ENCODE peak calls at places on chromosomes 7 and 10, in six cellular contexts. One of them, this sample, is unnamed.

GRCh38 chr10:31664803-31665202 is 263.8 kb downstream of the ARHGAP12 start:
- DNase-seq in DND-41: no peak
- DNase-seq in endothelial cell of umbilical vein: no peak
- DNase-seq in MM.1S: no peak
- DNase-seq in astrocyte: no peak
- DNase-seq in GM23338: no peak
- DNase-seq in this sample: no peak

GRCh38 chr7:7978860-7979259 is 10.3 kb downstream of the GLCCI1 start:
- DNase-seq in MM.1S: no peak
- DNase-seq in GM23338: no peak
- DNase-seq in endothelial cell of umbilical vein: peak; percentile 13
- DNase-seq in astrocyte: no peak
- DNase-seq in DND-41: no peak
- DNase-seq in this sample: no peak

GRCh38 chr10:26438534-26439269 is 561 bp downstream of the APBB1IP start:
- DNase-seq in MM.1S: no peak
- DNase-seq in astrocyte: peak; percentile 15
- DNase-seq in endothelial cell of umbilical vein: no peak
- DNase-seq in DND-41: peak; percentile 70
- DNase-seq in GM23338: peak; percentile 61
- DNase-seq in this sample: peak; percentile 81

GRCh38 chr10:6211341-6212265 is 8.9 kb downstream of the PFKFB3 start:
- DNase-seq in DND-41: no peak
- DNase-seq in MM.1S: no peak
- DNase-seq in endothelial cell of umbilical vein: no peak
- DNase-seq in GM23338: peak; percentile 32
- DNase-seq in astrocyte: peak; percentile 52
- DNase-seq in this sample: peak; percentile 71

GRCh38 chr7:2644514-2645273 is 12.9 kb downstream of the TTYH3 start:
- DNase-seq in DND-41: no peak
- DNase-seq in endothelial cell of umbilical vein: no peak
- DNase-seq in GM23338: no peak
- DNase-seq in MM.1S: no peak
- DNase-seq in astrocyte: no peak
- DNase-seq in this sample: no peak

GRCh38 chr10:3213174-3213573 is 40.6 kb upstream of the PITRM1 start:
- DNase-seq in astrocyte: no peak
- DNase-seq in endothelial cell of umbilical vein: no peak
- DNase-seq in DND-41: no peak
- DNase-seq in GM23338: no peak
- DNase-seq in MM.1S: no peak
- DNase-seq in this sample: no peak

GRCh38 chr10:96683065-96683464 is 37.2 kb downstream of the PIK3AP1 start:
- DNase-seq in astrocyte: peak; percentile 91
- DNase-seq in endothelial cell of umbilical vein: no peak
- DNase-seq in DND-41: no peak
- DNase-seq in GM23338: no peak
- DNase-seq in MM.1S: no peak
- DNase-seq in this sample: no peak

GRCh38 chr10:60434418-60435046 is 44.9 kb upstream of the ANK3 start:
- DNase-seq in endothelial cell of umbilical vein: peak; percentile 78
- DNase-seq in DND-41: peak; percentile 9
- DNase-seq in GM23338: peak; percentile 72
- DNase-seq in astrocyte: no peak
- DNase-seq in MM.1S: peak; percentile 21
- DNase-seq in this sample: peak; percentile 82

GRCh38 chr7:10239643-10240345 is 733.9 kb upstream of the PHF14 start:
- DNase-seq in astrocyte: peak; percentile 12
- DNase-seq in MM.1S: no peak
- DNase-seq in DND-41: no peak
- DNase-seq in endothelial cell of umbilical vein: peak; percentile 47
- DNase-seq in GM23338: no peak
- DNase-seq in this sample: no peak

GRCh38 chr7:156725074-156725473 is 84.5 kb downstream of the RNF32 start:
- DNase-seq in endothelial cell of umbilical vein: no peak
- DNase-seq in MM.1S: no peak
- DNase-seq in DND-41: no peak
- DNase-seq in astrocyte: peak; percentile 66
- DNase-seq in GM23338: peak; percentile 6
- DNase-seq in this sample: no peak

GRCh38 chr10:96987842-96988175 is 155.7 kb downstream of the LCOR start:
- DNase-seq in endothelial cell of umbilical vein: no peak
- DNase-seq in GM23338: no peak
- DNase-seq in DND-41: no peak
- DNase-seq in MM.1S: no peak
- DNase-seq in astrocyte: peak; percentile 38
- DNase-seq in this sample: peak; percentile 60

GRCh38 chr10:35910234-35910633 is 268.1 kb upstream of the FZD8 start:
- DNase-seq in endothelial cell of umbilical vein: peak; percentile 66
- DNase-seq in DND-41: no peak
- DNase-seq in astrocyte: peak; percentile 80
- DNase-seq in MM.1S: no peak
- DNase-seq in GM23338: no peak
- DNase-seq in this sample: no peak

GRCh38 chr7:66443946-66444345 is 184.7 kb upstream of the KCTD7 start:
- DNase-seq in MM.1S: no peak
- DNase-seq in endothelial cell of umbilical vein: peak; percentile 78
- DNase-seq in astrocyte: no peak
- DNase-seq in DND-41: no peak
- DNase-seq in GM23338: no peak
- DNase-seq in this sample: no peak

DNA sequence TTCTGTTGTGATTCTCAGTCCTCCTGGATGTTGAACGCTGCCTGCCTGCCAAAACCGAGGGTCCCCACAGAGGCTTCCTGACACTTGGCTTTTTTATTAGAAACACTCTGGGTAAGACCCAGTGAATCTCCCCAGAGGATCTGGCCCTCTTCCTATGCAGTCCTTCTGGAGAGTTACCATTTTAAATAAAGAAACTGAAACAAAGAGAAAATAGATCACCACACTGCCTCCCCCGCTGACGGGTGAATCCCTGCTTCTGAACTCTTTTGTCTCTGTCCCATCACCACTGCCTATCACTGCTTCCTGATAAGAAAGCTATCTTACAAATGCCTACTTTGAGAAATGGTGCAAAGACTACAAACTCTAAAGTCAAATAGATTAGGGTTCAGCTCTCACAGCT is 79.4 kb upstream of the PPP1R3C start:
- DNase-seq in astrocyte: no peak
- DNase-seq in endothelial cell of umbilical vein: no peak
- DNase-seq in GM23338: no peak
- DNase-seq in MM.1S: peak; percentile 50
- DNase-seq in DND-41: no peak
- DNase-seq in this sample: no peak
- H2AFZ ChIP-seq in astrocyte: no peak overlapping the region
- H2AFZ ChIP-seq in endothelial cell of umbilical vein: no peak overlapping the region
- H2AFZ ChIP-seq in GM23338: peak overlapping the region; percentile 85
- H2AFZ ChIP-seq in MM.1S: peak overlapping the region; percentile 86
- H2AFZ ChIP-seq in DND-41: no peak overlapping the region
- H2AFZ ChIP-seq in this sample: peak overlapping the region; percentile 76

GRCh38 chr10:107013258-107014001 is 151.1 kb downstream of the SORCS1 start:
- DNase-seq in endothelial cell of umbilical vein: no peak
- DNase-seq in astrocyte: no peak
- DNase-seq in GM23338: no peak
- DNase-seq in MM.1S: no peak
- DNase-seq in DND-41: no peak
- DNase-seq in this sample: no peak
- TF ChIP-seq CTCF in endothelial cell of umbilical vein: no peak
- TF ChIP-seq CTCF in astrocyte: no peak
- TF ChIP-seq CTCF in GM23338: no peak
- TF ChIP-seq CTCF in MM.1S: no peak
- TF ChIP-seq CTCF in DND-41: no peak
- TF ChIP-seq CTCF in this sample: no peak

DNA sequence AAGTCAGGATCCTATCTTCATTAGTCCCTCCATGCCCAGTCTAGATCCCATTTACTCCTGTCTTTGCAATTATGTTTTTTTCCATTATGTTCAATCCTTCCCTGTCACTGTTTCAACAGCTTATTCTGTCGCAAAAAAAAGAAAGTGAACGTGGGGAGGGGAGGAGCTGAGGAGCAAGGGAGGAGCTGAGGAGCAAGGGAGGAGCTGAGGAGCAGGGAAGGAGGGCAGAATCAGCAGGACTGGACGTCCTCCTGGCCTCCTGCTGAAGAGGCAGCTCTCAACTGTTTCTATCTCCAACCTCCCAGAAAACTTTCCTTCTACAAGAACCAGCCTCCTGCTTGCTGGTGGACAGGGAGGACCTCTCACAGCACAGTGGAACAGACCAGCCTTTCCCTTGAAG is 26.0 kb downstream of the LARP4B start:
- DNase-seq in GM23338: no peak
- DNase-seq in MM.1S: no peak
- DNase-seq in endothelial cell of umbilical vein: no peak
- DNase-seq in DND-41: no peak
- DNase-seq in astrocyte: no peak
- DNase-seq in this sample: no peak
- H3K4me3 ChIP-seq in GM23338: no peak overlapping the region
- H3K4me3 ChIP-seq in MM.1S: no peak overlapping the region
- H3K4me3 ChIP-seq in endothelial cell of umbilical vein: no peak overlapping the region
- H3K4me3 ChIP-seq in DND-41: no peak overlapping the region
- H3K4me3 ChIP-seq in astrocyte: no peak overlapping the region
- H3K4me3 ChIP-seq in this sample: no peak overlapping the region

GRCh38 chr7:23058412-23059096 is 44.6 kb upstream of the HYCC1 start:
- DNase-seq in astrocyte: no peak
- DNase-seq in DND-41: no peak
- DNase-seq in MM.1S: no peak
- DNase-seq in endothelial cell of umbilical vein: no peak
- DNase-seq in GM23338: no peak
- DNase-seq in this sample: no peak
- H2AFZ ChIP-seq in astrocyte: no peak overlapping the region
- H2AFZ ChIP-seq in DND-41: no peak overlapping the region
- H2AFZ ChIP-seq in MM.1S: no peak overlapping the region
- H2AFZ ChIP-seq in endothelial cell of umbilical vein: no peak overlapping the region
- H2AFZ ChIP-seq in GM23338: peak overlapping the region; percentile 30
- H2AFZ ChIP-seq in this sample: peak overlapping the region; percentile 79

This sample was measured in osteoblast.